ENCODE peak calls at places on chromosomes 3 and 15, in four cellular contexts. Q, E, S and A are unnamed samples.
A peak's percentile ranks its signal among the peaks of the same experiment; 100 is the strongest.

GRCh38 chr15:32909431-32909830 is 191.6 kb downstream of the GREM1 start:
- DNase-seq in S (no peak), E (no peak), Q (no peak), A (peak; percentile 93)

GRCh38 chr3:160458151-160458550 is 8.6 kb upstream of the TRIM59 start:
- DNase-seq in S (no peak), E (no peak), Q (no peak), A (no peak)

GRCh38 chr3:39933986-39934693 is 124.7 kb downstream of the MYRIP start:
- DNase-seq in E (no peak), S (no peak), Q (no peak), A (no peak)

GRCh38 chr3:51796859-51797258 is 17.8 kb upstream of the IQCF6 start:
- DNase-seq in Q (no peak), S (no peak), E (peak; percentile 14), A (no peak)

GRCh38 chr3:70120360-70120966 is 120.9 kb downstream of the SAMMSON start:
- DNase-seq in S (no peak), E (peak; percentile 54), Q (peak; percentile 76), A (peak; percentile 55)

GRCh38 chr15:78034495-78035191 is 42.9 kb downstream of the TBC1D2B start:
- DNase-seq in E (peak; percentile 85), Q (no peak), S (no peak), A (peak; percentile 19)

GRCh38 chr3:180981912-180982311 is 7.6 kb downstream of the DNAJC19 start:
- DNase-seq in E (no peak), S (no peak), Q (no peak), A (no peak)

GRCh38 chr15:85414495-85414894 is 34.1 kb downstream of the AKAP13 start:
- DNase-seq in E (no peak), Q (no peak), S (no peak), A (peak; percentile 43)

GRCh38 chr3:11136871-11137626 is 17.2 kb upstream of the HRH1 start:
- DNase-seq in Q (peak; percentile 55), E (no peak), S (peak; percentile 96), A (peak; percentile 100)

GRCh38 chr3:188904670-188905069 is 267.1 kb upstream of the TPRG1 start:
- DNase-seq in Q (no peak), S (no peak), E (no peak), A (peak; percentile 85)

GRCh38 chr3:63975705-63976104 is 47.6 kb downstream of the PSMD6 start:
- DNase-seq in S (no peak), Q (peak; percentile 73), E (no peak), A (peak; percentile 71)

GRCh38 chr3:72306800-72307341 is 521.9 kb upstream of the PROK2 start:
- DNase-seq in E (no peak), S (no peak), Q (no peak), A (no peak)

GRCh38 chr3:43818229-43818628 is 127.5 kb downstream of the ABHD5 start:
- DNase-seq in E (no peak), S (no peak), Q (no peak), A (no peak)

GRCh38 chr15:77060560-77060959 is 10.3 kb downstream of the TSPAN3 start:
- DNase-seq in E (no peak), S (no peak), Q (no peak), A (peak; percentile 51)

GRCh38 chr3:100389025-100389424 is 11.9 kb downstream of the TOMM70 start:
- DNase-seq in E (no peak), S (no peak), Q (no peak), A (no peak)

GRCh38 chr3:147699175-147699838 is 290.1 kb downstream of the ZIC1 start:
- DNase-seq in S (no peak), Q (no peak), E (no peak), A (peak; percentile 67)

GRCh38 chr3:56835626-56836025 is 33.9 kb upstream of the ARHGEF3 start:
- DNase-seq in S (no peak), E (no peak), Q (no peak), A (peak; percentile 31)

GRCh38 chr3:31210068-31210650 is 315.7 kb upstream of the GADL1 start:
- DNase-seq in E (no peak), S (no peak), Q (no peak), A (no peak)

GRCh38 chr3:196931157-196931556 is 11.2 kb downstream of the NCBP2 start:
- DNase-seq in Q (no peak), E (no peak), S (no peak), A (no peak)

GRCh38 chr3:11629716-11630115 is 14.0 kb downstream of the VGLL4 start:
- DNase-seq in E (no peak), S (no peak), Q (no peak), A (peak; percentile 92)

GRCh38 chr3:62229908-62230307 is 143.4 kb downstream of the FEZF2 start:
- DNase-seq in S (no peak), E (no peak), Q (no peak), A (peak; percentile 9)

GRCh38 chr15:39232512-39232911 is 348.4 kb upstream of the THBS1 start:
- DNase-seq in E (no peak), Q (no peak), S (no peak), A (peak; percentile 98)